ENCODE peak calls at places on chromosomes 11 and 22, in seven cellular contexts. V, Z, W, M, S, X and I are unnamed samples. For H3K36me3 and H3K27me3, the result is how much of the 10 kb centered on the place peaks cover.

GRCh38 chr11:78201096-78201495 is 12.4 kb downstream of the USP35 start:
- DNase-seq in V (no peak), Z (no peak), W (no peak), M (no peak), S (no peak), X (no peak), I (no peak)

GRCh38 chr11:133402551-133402950 is 129.8 kb downstream of the OPCML start:
- DNase-seq in V (no peak), Z (no peak), W (no peak), M (no peak), S (no peak), X (no peak), I (no peak)

GRCh38 chr11:105153392-105153791 is 13.8 kb upstream of the CARD18 start:
- DNase-seq in V (no peak), Z (no peak), W (no peak), M (no peak), S (no peak), X (no peak), I (no peak)

GRCh38 chr11:71995726-71996291 is 2.9 kb upstream of the IL18BP start:
- DNase-seq in V (no peak), Z (no peak), W (no peak), M (no peak), S (no peak), X (no peak), I (no peak)

GRCh38 chr11:69164824-69165223 is 9.1 kb downstream of the SMIM38 start:
- DNase-seq in V (no peak), Z (no peak), W (no peak), M (no peak), S (no peak), X (no peak), I (no peak)

GRCh38 chr11:8267280-8267679 is 3.6 kb upstream of the LMO1 start:
- DNase-seq in V (no peak), Z (no peak), W (no peak), M (no peak), S (no peak), X (no peak), I (no peak)

GRCh38 chr11:57200937-57201336 is 19.2 kb downstream of the LRRC55 start:
- DNase-seq in V (no peak), Z (no peak), W (no peak), M (no peak), S (no peak), X (no peak), I (no peak)

GRCh38 chr22:47899894-47900293 is 1137.4 kb downstream of the TBC1D22A start:
- DNase-seq in V (no peak), Z (no peak), W (no peak), M (no peak), S (peak), X (no peak), I (no peak)

GRCh38 chr11:121909571-121909970 is 206.4 kb downstream of the BLID start:
- DNase-seq in V (no peak), Z (no peak), W (no peak), M (no peak), S (no peak), X (no peak), I (no peak)

GRCh38 chr22:38878001-38878400 is 6.0 kb upstream of the CBX6 start:
- DNase-seq in V (no peak), Z (no peak), W (no peak), M (no peak), S (no peak), X (no peak), I (no peak)

GRCh38 chr11:103358251-103358650 is 249.0 kb downstream of the DYNC2H1 start:
- DNase-seq in V (peak), Z (no peak), W (no peak), M (no peak), S (no peak), X (no peak), I (no peak)

GRCh38 chr22:43118024-43118849 is 7.7 kb downstream of the BIK start:
- DNase-seq in V (no peak), Z (no peak), W (no peak), M (no peak), S (no peak), X (no peak), I (peak)

GRCh38 chr11:64759722-64760719 is at the start of gene PYGM:
- DNase-seq in V (peak), Z (no peak), W (no peak), M (no peak), S (peak), X (no peak), I (peak)

GRCh38 chr11:107563702-107564101 is 1.8 kb downstream of the ALKBH8 start:
- DNase-seq in V (peak), Z (peak), W (peak), M (no peak), S (no peak), X (peak), I (no peak)

GRCh38 chr22:49251371-49251770 is 576.3 kb downstream of the BRD1 start:
- DNase-seq in V (no peak), Z (no peak), W (no peak), M (no peak), S (no peak), X (no peak), I (no peak)

GRCh38 chr22:45302047-45302446 is 7.7 kb upstream of the FAM118A start:
- DNase-seq in V (peak), Z (peak), W (no peak), M (no peak), S (no peak), X (peak), I (no peak)

GRCh38 chr11:95306816-95307215 is 75.8 kb upstream of the SESN3 start:
- DNase-seq in V (no peak), Z (no peak), W (no peak), M (no peak), S (no peak), X (no peak), I (no peak)

GRCh38 chr22:30308096-30308495 is 18.6 kb downstream of the TBC1D10A start:
- DNase-seq in V (no peak), Z (no peak), W (no peak), M (no peak), S (no peak), X (no peak), I (no peak)
- H3K4me3 ChIP-seq in V (no peak), Z (no peak), W (no peak), M (no peak), S (no peak), X (no peak), I (no peak)

GRCh38 chr11:65885231-65885630 is 3.0 kb downstream of the FIBP start:
- DNase-seq in V (no peak), Z (no peak), W (no peak), M (no peak), S (no peak), X (no peak), I (no peak)

GRCh38 chr11:65885808-65886536 is 2.3 kb downstream of the FIBP start:
- DNase-seq in V (no peak), Z (no peak), W (no peak), M (no peak), S (no peak), X (no peak), I (no peak)

GRCh38 chr11:65883058-65883761 is 3.6 kb downstream of the CTSW start:
- DNase-seq in V (no peak), Z (no peak), W (no peak), M (no peak), S (no peak), X (no peak), I (no peak)

GRCh38 chr11:65883786-65884715 is 4.2 kb downstream of the FIBP start:
- DNase-seq in V (no peak), Z (no peak), W (no peak), M (no peak), S (no peak), X (no peak), I (no peak)

GRCh38 chr11:65884716-65885092 is 3.6 kb downstream of the FIBP start:
- DNase-seq in V (peak), Z (peak), W (no peak), M (peak), S (no peak), X (peak), I (peak)
- H3K36me3 ChIP-seq in V (under half), Z (half or more), W (under half), M (under half), S (under half), X (under half), I (under half)

GRCh38 chr22:37558815-37559214 is 1.5 kb upstream of the CDC42EP1 start:
- DNase-seq in V (no peak), Z (no peak), W (no peak), M (no peak), S (no peak), X (no peak), I (no peak)
- H3K27me3 ChIP-seq in V (under half), Z (under half), W (under half), M (under half), S (under half), X (under half), I (under half)

GRCh38 chr11:114302663-114303062 is 6.5 kb downstream of the NNMT start:
- DNase-seq in V (no peak), Z (no peak), W (no peak), M (no peak), S (no peak), X (no peak), I (no peak)
- H3K4me3 ChIP-seq in V (no peak), Z (no peak), W (no peak), M (no peak), S (no peak), X (no peak), I (no peak)

DNA sequence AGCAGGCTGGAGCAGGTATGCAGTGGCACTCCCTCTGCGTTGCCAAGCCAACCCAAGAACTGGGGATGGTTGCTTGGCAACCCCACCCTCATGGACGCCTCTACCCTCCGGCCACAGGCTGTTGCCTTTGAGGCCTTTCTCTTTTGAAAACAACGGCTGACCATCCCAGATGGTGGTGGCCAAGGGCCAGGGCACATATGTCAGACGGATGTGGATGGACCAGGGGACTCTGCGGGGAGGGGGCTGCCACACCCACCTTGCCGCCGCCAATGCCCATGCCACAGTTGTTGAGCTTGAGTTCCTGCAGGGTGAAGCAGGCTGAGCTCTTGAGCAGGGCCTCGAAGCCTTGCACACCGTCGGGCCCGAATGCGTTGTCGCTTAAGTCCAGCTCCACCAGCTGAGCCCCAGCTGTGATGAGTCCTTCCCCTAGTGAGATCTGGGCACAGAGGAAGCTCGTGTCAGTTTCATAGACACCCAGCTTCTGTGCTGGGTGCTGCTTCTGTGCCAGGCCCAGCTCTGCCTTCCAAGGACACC is 21.5 kb downstream of the RANGAP1 start:
- DNase-seq in V (no peak), Z (no peak), W (no peak), M (no peak), S (no peak), X (no peak), I (no peak)
- H3K36me3 ChIP-seq in V (under half), Z (half or more), W (under half), M (under half), S (half or more), X (under half), I (half or more)

GRCh38 chr22:19714320-19715252 is at the start of gene SEPTIN5:
- DNase-seq in V (no peak), Z (no peak), W (no peak), M (no peak), S (no peak), X (no peak), I (peak)
- H3K27me3 ChIP-seq in V (under half), Z (under half), W (under half), M (under half), S (under half), X (under half), I (under half)

GRCh38 chr11:118610773-118611432 is 3.5 kb downstream of the PHLDB1 start:
- DNase-seq in V (peak), Z (no peak), W (no peak), M (peak), S (peak), X (peak), I (peak)

GRCh38 chr11:118608268-118609214 is 1.1 kb downstream of the PHLDB1 start:
- DNase-seq in V (peak), Z (peak), W (no peak), M (no peak), S (peak), X (peak), I (peak)

GRCh38 chr11:118610220-118610772 is 2.9 kb downstream of the PHLDB1 start:
- DNase-seq in V (no peak), Z (no peak), W (no peak), M (no peak), S (peak), X (peak), I (peak)

GRCh38 chr11:118607401-118608267 is at the start of gene PHLDB1:
- DNase-seq in V (peak), Z (peak), W (no peak), M (peak), S (peak), X (peak), I (peak)

DNA sequence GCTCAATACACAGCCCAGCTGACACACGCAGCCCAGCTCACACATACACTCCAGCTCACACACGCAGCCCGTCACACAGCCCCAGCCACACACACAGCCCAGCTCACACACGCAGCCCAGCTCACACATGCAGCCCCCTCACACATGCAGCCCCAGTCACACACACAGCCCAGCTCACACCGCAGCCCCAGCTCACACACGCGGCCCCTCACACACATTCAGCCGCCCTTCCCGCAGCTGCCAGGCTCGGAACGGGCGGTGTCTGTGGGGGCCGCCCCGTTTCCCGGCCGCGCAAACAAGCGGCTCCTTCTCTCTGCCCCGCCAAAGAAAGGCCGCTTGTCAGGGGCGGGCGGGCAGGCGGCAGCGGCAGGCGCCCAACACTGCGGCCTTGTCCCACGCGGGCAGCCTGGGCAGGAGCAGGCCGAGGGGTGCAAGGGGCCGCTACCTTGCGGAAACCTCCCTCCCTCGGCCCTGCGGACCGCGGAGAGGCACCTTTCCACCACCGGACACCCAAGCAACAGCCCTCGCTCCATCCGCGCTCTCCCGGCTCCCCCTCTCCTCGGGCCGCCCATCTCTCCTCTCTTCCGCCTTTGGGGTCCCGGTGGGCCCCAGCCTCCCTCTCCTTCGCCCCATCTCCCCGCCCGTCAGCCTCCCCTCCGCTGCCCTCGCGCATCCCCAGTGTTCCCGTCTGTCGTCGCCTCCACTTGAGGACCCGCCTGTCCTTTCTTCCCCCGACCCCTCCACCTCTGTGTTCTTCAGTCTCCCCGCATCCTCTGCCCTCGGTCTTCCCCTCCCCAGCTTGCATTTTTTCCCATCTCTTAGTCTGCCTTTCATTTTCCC is 2.2 kb downstream of the PHLDB1 start:
- DNase-seq in V (peak), Z (no peak), W (no peak), M (no peak), S (peak), X (peak), I (peak)
- H3K4me3 ChIP-seq in V (peak), Z (no peak), W (no peak), M (peak), S (peak), X (peak), I (peak)